ENCODE peak calls at places on chromosome 9, in eight cellular contexts. One of them, this sample, is unnamed.
A peak's percentile ranks its signal among the peaks of the same experiment; 100 is the strongest.

GRCh38 chr9:32672478-32672877 is 37.0 kb upstream of the TAF1L start:
- DNase-seq in GM12891: no peak
- DNase-seq in GM23338: no peak
- DNase-seq in SK-N-SH: no peak
- DNase-seq in esophagus muscularis mucosa: no peak
- DNase-seq in GM12892: no peak
- DNase-seq in stomach: no peak
- DNase-seq in endothelial cell of umbilical vein: peak; percentile 29
- DNase-seq in this sample: no peak

GRCh38 chr9:137648396-137648795 is 29.6 kb downstream of the EHMT1 start:
- DNase-seq in GM12892: no peak
- DNase-seq in GM12891: no peak
- DNase-seq in SK-N-SH: no peak
- DNase-seq in GM23338: no peak
- DNase-seq in stomach: no peak
- DNase-seq in esophagus muscularis mucosa: no peak
- DNase-seq in endothelial cell of umbilical vein: no peak
- DNase-seq in this sample: no peak

GRCh38 chr9:37944671-37945481 is 40.9 kb upstream of the SLC25A51 start:
- DNase-seq in stomach: no peak
- DNase-seq in GM12891: no peak
- DNase-seq in SK-N-SH: no peak
- DNase-seq in GM12892: no peak
- DNase-seq in GM23338: peak; percentile 79
- DNase-seq in endothelial cell of umbilical vein: no peak
- DNase-seq in esophagus muscularis mucosa: no peak
- DNase-seq in this sample: no peak

GRCh38 chr9:70324963-70325362 is 66.2 kb downstream of the SMC5 start:
- DNase-seq in GM12892: no peak
- DNase-seq in esophagus muscularis mucosa: no peak
- DNase-seq in endothelial cell of umbilical vein: no peak
- DNase-seq in stomach: no peak
- DNase-seq in GM23338: no peak
- DNase-seq in GM12891: no peak
- DNase-seq in SK-N-SH: no peak
- DNase-seq in this sample: peak; percentile 23

GRCh38 chr9:17462869-17463464 is 115.9 kb upstream of the SH3GL2 start:
- DNase-seq in GM23338: peak; percentile 78
- DNase-seq in stomach: peak; percentile 36
- DNase-seq in GM12892: no peak
- DNase-seq in SK-N-SH: peak; percentile 24
- DNase-seq in GM12891: no peak
- DNase-seq in esophagus muscularis mucosa: no peak
- DNase-seq in endothelial cell of umbilical vein: peak; percentile 68
- DNase-seq in this sample: peak; percentile 2

GRCh38 chr9:98989036-98990000 is 45.6 kb downstream of the COL15A1 start:
- DNase-seq in endothelial cell of umbilical vein: no peak
- DNase-seq in GM12891: no peak
- DNase-seq in esophagus muscularis mucosa: no peak
- DNase-seq in GM23338: no peak
- DNase-seq in stomach: no peak
- DNase-seq in SK-N-SH: no peak
- DNase-seq in GM12892: no peak
- DNase-seq in this sample: peak; percentile 34

GRCh38 chr9:71628247-71628646 is 140.1 kb downstream of the CEMIP2 start:
- DNase-seq in stomach: no peak
- DNase-seq in GM12891: no peak
- DNase-seq in SK-N-SH: no peak
- DNase-seq in esophagus muscularis mucosa: no peak
- DNase-seq in GM12892: no peak
- DNase-seq in GM23338: peak; percentile 36
- DNase-seq in endothelial cell of umbilical vein: no peak
- DNase-seq in this sample: no peak

GRCh38 chr9:24071736-24072135 is 245.7 kb upstream of the ELAVL2 start:
- DNase-seq in GM12891: no peak
- DNase-seq in esophagus muscularis mucosa: no peak
- DNase-seq in endothelial cell of umbilical vein: no peak
- DNase-seq in GM12892: no peak
- DNase-seq in stomach: no peak
- DNase-seq in GM23338: no peak
- DNase-seq in SK-N-SH: no peak
- DNase-seq in this sample: no peak

GRCh38 chr9:134595014-134595413 is 46.6 kb upstream of the COL5A1 start:
- DNase-seq in stomach: no peak
- DNase-seq in GM23338: no peak
- DNase-seq in esophagus muscularis mucosa: no peak
- DNase-seq in GM12891: no peak
- DNase-seq in endothelial cell of umbilical vein: no peak
- DNase-seq in GM12892: no peak
- DNase-seq in SK-N-SH: no peak
- DNase-seq in this sample: no peak

GRCh38 chr9:134136117-134136996 is 475 bp downstream of the WDR5 start:
- DNase-seq in GM12891: no peak
- DNase-seq in SK-N-SH: no peak
- DNase-seq in esophagus muscularis mucosa: no peak
- DNase-seq in GM23338: peak; percentile 51
- DNase-seq in GM12892: peak; percentile 48
- DNase-seq in endothelial cell of umbilical vein: peak; percentile 24
- DNase-seq in stomach: no peak
- DNase-seq in this sample: peak; percentile 15

GRCh38 chr9:35820076-35820475 is 5.2 kb upstream of the HINT2 start:
- DNase-seq in SK-N-SH: no peak
- DNase-seq in GM12891: no peak
- DNase-seq in GM12892: no peak
- DNase-seq in esophagus muscularis mucosa: no peak
- DNase-seq in stomach: no peak
- DNase-seq in GM23338: no peak
- DNase-seq in endothelial cell of umbilical vein: no peak
- DNase-seq in this sample: no peak

GRCh38 chr9:95003694-95004451 is 277.4 kb downstream of the AOPEP start:
- DNase-seq in GM12892: peak; percentile 30
- DNase-seq in GM12891: peak; percentile 43
- DNase-seq in endothelial cell of umbilical vein: peak; percentile 73
- DNase-seq in GM23338: peak; percentile 68
- DNase-seq in esophagus muscularis mucosa: no peak
- DNase-seq in stomach: peak; percentile 60
- DNase-seq in SK-N-SH: peak; percentile 80
- DNase-seq in this sample: peak; percentile 23
- TF ChIP-seq POLR2AphosphoS5 in GM12892: no peak
- TF ChIP-seq POLR2AphosphoS5 in GM12891: no peak
- TF ChIP-seq POLR2AphosphoS5 in endothelial cell of umbilical vein: no peak
- TF ChIP-seq POLR2AphosphoS5 in GM23338: no peak
- TF ChIP-seq POLR2AphosphoS5 in esophagus muscularis mucosa: peak; percentile 46
- TF ChIP-seq POLR2AphosphoS5 in stomach: no peak
- TF ChIP-seq POLR2AphosphoS5 in SK-N-SH: peak; percentile 55
- TF ChIP-seq POLR2AphosphoS5 in this sample: no peak

GRCh38 chr9:89450213-89450612 is 47.7 kb downstream of the SEMA4D start:
- DNase-seq in esophagus muscularis mucosa: no peak
- DNase-seq in GM23338: no peak
- DNase-seq in endothelial cell of umbilical vein: no peak
- DNase-seq in GM12891: no peak
- DNase-seq in SK-N-SH: no peak
- DNase-seq in stomach: no peak
- DNase-seq in GM12892: no peak
- DNase-seq in this sample: no peak

GRCh38 chr9:89454498-89455355 is 43.2 kb downstream of the SEMA4D start:
- DNase-seq in stomach: no peak
- DNase-seq in endothelial cell of umbilical vein: no peak
- DNase-seq in GM23338: no peak
- DNase-seq in esophagus muscularis mucosa: no peak
- DNase-seq in GM12892: no peak
- DNase-seq in SK-N-SH: no peak
- DNase-seq in GM12891: no peak
- DNase-seq in this sample: no peak

GRCh38 chr9:89455356-89455824 is 42.5 kb downstream of the SEMA4D start:
- DNase-seq in SK-N-SH: no peak
- DNase-seq in stomach: no peak
- DNase-seq in GM12892: no peak
- DNase-seq in endothelial cell of umbilical vein: no peak
- DNase-seq in GM23338: no peak
- DNase-seq in esophagus muscularis mucosa: no peak
- DNase-seq in GM12891: no peak
- DNase-seq in this sample: no peak

GRCh38 chr9:89452561-89452960 is 45.4 kb downstream of the SEMA4D start:
- DNase-seq in GM12892: no peak
- DNase-seq in esophagus muscularis mucosa: no peak
- DNase-seq in GM12891: no peak
- DNase-seq in stomach: no peak
- DNase-seq in endothelial cell of umbilical vein: no peak
- DNase-seq in SK-N-SH: no peak
- DNase-seq in GM23338: no peak
- DNase-seq in this sample: no peak

DNA sequence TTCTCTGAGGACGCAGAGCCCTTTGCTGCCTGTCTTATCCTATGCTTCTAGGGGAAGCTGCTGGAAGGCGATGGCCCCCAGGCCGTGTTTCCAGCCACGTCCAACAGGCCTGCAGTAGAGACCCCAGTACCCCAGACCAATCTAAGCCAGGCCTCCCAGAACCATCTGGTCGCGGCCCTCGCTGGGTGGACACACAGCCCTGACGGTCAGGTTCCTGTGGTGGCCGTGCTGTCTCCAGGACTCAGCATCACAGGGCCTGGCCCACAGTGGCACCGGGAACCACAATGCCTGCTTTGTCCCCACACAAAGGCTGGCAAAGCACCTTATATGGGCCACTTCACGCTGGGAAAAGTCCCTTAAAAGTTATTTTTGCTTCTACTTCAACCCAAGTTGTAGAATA is 44.5 kb downstream of the SEMA4D start:
- DNase-seq in SK-N-SH: no peak
- DNase-seq in GM23338: no peak
- DNase-seq in endothelial cell of umbilical vein: no peak
- DNase-seq in esophagus muscularis mucosa: no peak
- DNase-seq in GM12891: no peak
- DNase-seq in GM12892: no peak
- DNase-seq in stomach: no peak
- DNase-seq in this sample: no peak
- TF ChIP-seq POLR2AphosphoS5 in SK-N-SH: no peak
- TF ChIP-seq POLR2AphosphoS5 in GM23338: no peak
- TF ChIP-seq POLR2AphosphoS5 in endothelial cell of umbilical vein: no peak
- TF ChIP-seq POLR2AphosphoS5 in esophagus muscularis mucosa: no peak
- TF ChIP-seq POLR2AphosphoS5 in GM12891: no peak
- TF ChIP-seq POLR2AphosphoS5 in GM12892: no peak
- TF ChIP-seq POLR2AphosphoS5 in stomach: no peak
- TF ChIP-seq POLR2AphosphoS5 in this sample: no peak

GRCh38 chr9:127739614-127740322 is 4.7 kb upstream of the TOR2A start:
- DNase-seq in GM23338: no peak
- DNase-seq in GM12891: no peak
- DNase-seq in SK-N-SH: no peak
- DNase-seq in GM12892: no peak
- DNase-seq in endothelial cell of umbilical vein: no peak
- DNase-seq in stomach: no peak
- DNase-seq in esophagus muscularis mucosa: no peak
- DNase-seq in this sample: no peak

GRCh38 chr9:127735530-127736176 is 559 bp upstream of the TOR2A start:
- DNase-seq in GM23338: no peak
- DNase-seq in GM12891: no peak
- DNase-seq in endothelial cell of umbilical vein: no peak
- DNase-seq in stomach: no peak
- DNase-seq in SK-N-SH: no peak
- DNase-seq in esophagus muscularis mucosa: no peak
- DNase-seq in GM12892: no peak
- DNase-seq in this sample: no peak

GRCh38 chr9:127734747-127735529 is at the start of gene TOR2A:
- DNase-seq in endothelial cell of umbilical vein: peak; percentile 98
- DNase-seq in SK-N-SH: peak; percentile 98
- DNase-seq in GM23338: peak; percentile 99
- DNase-seq in GM12891: peak; percentile 98
- DNase-seq in esophagus muscularis mucosa: peak; percentile 99
- DNase-seq in GM12892: peak; percentile 97
- DNase-seq in stomach: peak; percentile 97
- DNase-seq in this sample: peak; percentile 97

GRCh38 chr9:127741831-127742434 is 6.8 kb upstream of the TOR2A start:
- DNase-seq in SK-N-SH: peak; percentile 78
- DNase-seq in GM12892: no peak
- DNase-seq in esophagus muscularis mucosa: no peak
- DNase-seq in GM23338: peak; percentile 99
- DNase-seq in endothelial cell of umbilical vein: no peak
- DNase-seq in GM12891: no peak
- DNase-seq in stomach: peak; percentile 62
- DNase-seq in this sample: no peak

DNA sequence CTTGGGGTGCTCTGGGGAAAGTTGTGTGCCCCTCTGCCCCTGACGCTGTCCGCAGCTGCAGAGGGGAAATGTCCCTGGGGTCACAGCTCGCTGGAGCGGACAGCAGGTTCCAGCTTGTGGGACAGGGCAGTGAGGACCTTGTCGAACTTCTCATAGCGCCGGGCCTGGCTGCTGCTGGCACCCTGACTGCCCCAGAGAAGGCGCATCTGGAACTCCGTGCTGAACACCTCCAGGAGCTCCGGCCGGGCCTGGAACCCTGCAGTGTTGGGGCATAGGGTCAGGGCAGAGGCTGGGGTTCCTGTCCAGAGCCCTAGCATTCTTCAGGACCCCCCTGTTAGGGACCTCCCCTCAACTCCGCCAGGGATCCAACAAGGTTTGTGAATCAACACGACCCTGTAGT is 3.6 kb upstream of the TOR2A start:
- DNase-seq in GM12892: no peak
- DNase-seq in GM23338: no peak
- DNase-seq in GM12891: no peak
- DNase-seq in stomach: no peak
- DNase-seq in esophagus muscularis mucosa: no peak
- DNase-seq in endothelial cell of umbilical vein: no peak
- DNase-seq in SK-N-SH: no peak
- DNase-seq in this sample: no peak
- TF ChIP-seq POLR2AphosphoS5 in GM12892: no peak
- TF ChIP-seq POLR2AphosphoS5 in GM23338: no peak
- TF ChIP-seq POLR2AphosphoS5 in GM12891: no peak
- TF ChIP-seq POLR2AphosphoS5 in stomach: no peak
- TF ChIP-seq POLR2AphosphoS5 in esophagus muscularis mucosa: no peak
- TF ChIP-seq POLR2AphosphoS5 in endothelial cell of umbilical vein: no peak
- TF ChIP-seq POLR2AphosphoS5 in SK-N-SH: no peak
- TF ChIP-seq POLR2AphosphoS5 in this sample: no peak

GRCh38 chr9:76090909-76091308 is 200.4 kb downstream of the PCSK5 start:
- DNase-seq in esophagus muscularis mucosa: no peak
- DNase-seq in stomach: no peak
- DNase-seq in GM23338: peak; percentile 41
- DNase-seq in GM12892: no peak
- DNase-seq in GM12891: no peak
- DNase-seq in SK-N-SH: no peak
- DNase-seq in endothelial cell of umbilical vein: no peak
- DNase-seq in this sample: no peak

GRCh38 chr9:76095585-76095984 is 205.1 kb downstream of the PCSK5 start:
- DNase-seq in GM12892: no peak
- DNase-seq in esophagus muscularis mucosa: no peak
- DNase-seq in endothelial cell of umbilical vein: no peak
- DNase-seq in stomach: no peak
- DNase-seq in GM23338: no peak
- DNase-seq in SK-N-SH: no peak
- DNase-seq in GM12891: no peak
- DNase-seq in this sample: no peak

GRCh38 chr9:76087978-76088377 is 197.5 kb downstream of the PCSK5 start:
- DNase-seq in SK-N-SH: no peak
- DNase-seq in GM12891: no peak
- DNase-seq in GM12892: no peak
- DNase-seq in stomach: no peak
- DNase-seq in endothelial cell of umbilical vein: no peak
- DNase-seq in GM23338: no peak
- DNase-seq in esophagus muscularis mucosa: no peak
- DNase-seq in this sample: no peak

GRCh38 chr9:76090330-76090729 is 199.9 kb downstream of the PCSK5 start:
- DNase-seq in GM12892: no peak
- DNase-seq in SK-N-SH: no peak
- DNase-seq in stomach: no peak
- DNase-seq in GM12891: no peak
- DNase-seq in endothelial cell of umbilical vein: peak; percentile 31
- DNase-seq in esophagus muscularis mucosa: no peak
- DNase-seq in GM23338: no peak
- DNase-seq in this sample: no peak

GRCh38 chr9:76092572-76092971 is 202.1 kb downstream of the PCSK5 start:
- DNase-seq in stomach: no peak
- DNase-seq in GM12892: no peak
- DNase-seq in SK-N-SH: no peak
- DNase-seq in GM12891: no peak
- DNase-seq in endothelial cell of umbilical vein: no peak
- DNase-seq in esophagus muscularis mucosa: no peak
- DNase-seq in GM23338: no peak
- DNase-seq in this sample: no peak
- TF ChIP-seq POLR2AphosphoS5 in stomach: no peak
- TF ChIP-seq POLR2AphosphoS5 in GM12892: no peak
- TF ChIP-seq POLR2AphosphoS5 in SK-N-SH: no peak
- TF ChIP-seq POLR2AphosphoS5 in GM12891: no peak
- TF ChIP-seq POLR2AphosphoS5 in endothelial cell of umbilical vein: no peak
- TF ChIP-seq POLR2AphosphoS5 in esophagus muscularis mucosa: no peak
- TF ChIP-seq POLR2AphosphoS5 in GM23338: no peak
- TF ChIP-seq POLR2AphosphoS5 in this sample: no peak

This sample was measured in HL-60.